ENCODE peak calls at places on chromosomes 12 and 14, in seven cellular contexts. One of them, this sample, is unnamed.

GRCh38 chr14:91115986-91116385 is 2.1 kb downstream of the DGLUCY start:
- DNase-seq in H1: no peak
- DNase-seq in HepG2: no peak
- DNase-seq in K562: no peak
- DNase-seq in HCT116: no peak
- DNase-seq in NT2/D1: no peak
- DNase-seq in SK-N-SH: no peak
- DNase-seq in this sample: no peak

GRCh38 chr12:118350908-118351592 is 21.7 kb downstream of the TAOK3 start:
- DNase-seq in H1: no peak
- DNase-seq in NT2/D1: no peak
- DNase-seq in K562: no peak
- DNase-seq in HCT116: no peak
- DNase-seq in HepG2: peak
- DNase-seq in SK-N-SH: no peak
- DNase-seq in this sample: no peak

GRCh38 chr14:96181188-96181762 is 23.4 kb upstream of the BDKRB2 start:
- DNase-seq in H1: no peak
- DNase-seq in HCT116: no peak
- DNase-seq in SK-N-SH: no peak
- DNase-seq in K562: no peak
- DNase-seq in HepG2: no peak
- DNase-seq in NT2/D1: no peak
- DNase-seq in this sample: no peak

GRCh38 chr12:123151679-123152454 is 977 bp upstream of the PITPNM2 start:
- DNase-seq in K562: peak
- DNase-seq in NT2/D1: no peak
- DNase-seq in H1: no peak
- DNase-seq in SK-N-SH: no peak
- DNase-seq in HepG2: no peak
- DNase-seq in HCT116: no peak
- DNase-seq in this sample: no peak

GRCh38 chr12:129701536-129702165 is 202.2 kb downstream of the TMEM132D start:
- DNase-seq in SK-N-SH: no peak
- DNase-seq in NT2/D1: no peak
- DNase-seq in H1: no peak
- DNase-seq in HCT116: no peak
- DNase-seq in HepG2: no peak
- DNase-seq in K562: no peak
- DNase-seq in this sample: no peak

GRCh38 chr12:114671664-114672476 is 12.1 kb downstream of the TBX3 start:
- DNase-seq in SK-N-SH: peak
- DNase-seq in HepG2: no peak
- DNase-seq in H1: peak
- DNase-seq in K562: no peak
- DNase-seq in HCT116: no peak
- DNase-seq in NT2/D1: no peak
- DNase-seq in this sample: no peak

GRCh38 chr12:22856120-22856699 is 231.2 kb downstream of the ETNK1 start:
- DNase-seq in SK-N-SH: peak
- DNase-seq in HCT116: peak
- DNase-seq in HepG2: peak
- DNase-seq in K562: peak
- DNase-seq in H1: no peak
- DNase-seq in NT2/D1: no peak
- DNase-seq in this sample: no peak

GRCh38 chr12:3613641-3614180 is 122.7 kb downstream of the PRMT8 start:
- DNase-seq in HepG2: no peak
- DNase-seq in NT2/D1: no peak
- DNase-seq in K562: no peak
- DNase-seq in H1: no peak
- DNase-seq in SK-N-SH: no peak
- DNase-seq in HCT116: no peak
- DNase-seq in this sample: no peak

GRCh38 chr12:63918788-63919300 is 74.3 kb downstream of the SRGAP1 start:
- DNase-seq in H1: no peak
- DNase-seq in HepG2: peak
- DNase-seq in HCT116: no peak
- DNase-seq in NT2/D1: no peak
- DNase-seq in K562: no peak
- DNase-seq in SK-N-SH: no peak
- DNase-seq in this sample: no peak

GRCh38 chr12:109560867-109561710 is 12.2 kb downstream of the MMAB start:
- DNase-seq in H1: no peak
- DNase-seq in K562: no peak
- DNase-seq in HCT116: no peak
- DNase-seq in HepG2: no peak
- DNase-seq in NT2/D1: no peak
- DNase-seq in SK-N-SH: no peak
- DNase-seq in this sample: no peak

GRCh38 chr14:92728781-92729364 is 19.6 kb downstream of the LGMN start:
- DNase-seq in SK-N-SH: no peak
- DNase-seq in K562: no peak
- DNase-seq in HCT116: no peak
- DNase-seq in HepG2: no peak
- DNase-seq in H1: no peak
- DNase-seq in NT2/D1: no peak
- DNase-seq in this sample: no peak

GRCh38 chr12:121858662-121859572 is at the start of gene HPD:
- DNase-seq in K562: no peak
- DNase-seq in SK-N-SH: no peak
- DNase-seq in HepG2: peak
- DNase-seq in NT2/D1: peak
- DNase-seq in H1: no peak
- DNase-seq in HCT116: no peak
- DNase-seq in this sample: no peak

GRCh38 chr12:25853696-25854095 is 104.8 kb upstream of the RASSF8 start:
- DNase-seq in K562: no peak
- DNase-seq in HCT116: no peak
- DNase-seq in H1: no peak
- DNase-seq in NT2/D1: no peak
- DNase-seq in HepG2: no peak
- DNase-seq in SK-N-SH: no peak
- DNase-seq in this sample: no peak

GRCh38 chr14:22296722-22297121 is 292.3 kb downstream of the DAD1 start:
- DNase-seq in K562: no peak
- DNase-seq in SK-N-SH: no peak
- DNase-seq in H1: no peak
- DNase-seq in HCT116: no peak
- DNase-seq in HepG2: peak
- DNase-seq in NT2/D1: no peak
- DNase-seq in this sample: no peak

GRCh38 chr14:52871606-52872005 is 79.2 kb downstream of the FERMT2 start:
- DNase-seq in HCT116: no peak
- DNase-seq in SK-N-SH: peak
- DNase-seq in K562: no peak
- DNase-seq in NT2/D1: no peak
- DNase-seq in HepG2: no peak
- DNase-seq in H1: no peak
- DNase-seq in this sample: no peak

GRCh38 chr12:88336071-88336768 is 194.1 kb downstream of the TMTC3 start:
- DNase-seq in NT2/D1: no peak
- DNase-seq in H1: no peak
- DNase-seq in K562: no peak
- DNase-seq in SK-N-SH: no peak
- DNase-seq in HCT116: no peak
- DNase-seq in HepG2: no peak
- DNase-seq in this sample: no peak

GRCh38 chr14:100900837-100901390 is 2.6 kb downstream of the RTL1 start:
- DNase-seq in K562: peak
- DNase-seq in HepG2: peak
- DNase-seq in HCT116: peak
- DNase-seq in NT2/D1: peak
- DNase-seq in H1: peak
- DNase-seq in SK-N-SH: peak
- DNase-seq in this sample: no peak

GRCh38 chr12:65106948-65107347 is 14.2 kb downstream of the WIF1 start:
- DNase-seq in NT2/D1: no peak
- DNase-seq in HepG2: no peak
- DNase-seq in SK-N-SH: no peak
- DNase-seq in HCT116: no peak
- DNase-seq in K562: no peak
- DNase-seq in H1: no peak
- DNase-seq in this sample: no peak

GRCh38 chr12:123344086-123344485 is 20.6 kb downstream of the SBNO1 start:
- DNase-seq in H1: no peak
- DNase-seq in HCT116: no peak
- DNase-seq in NT2/D1: no peak
- DNase-seq in HepG2: no peak
- DNase-seq in SK-N-SH: no peak
- DNase-seq in K562: no peak
- DNase-seq in this sample: no peak

GRCh38 chr12:111408116-111408440 is 2.4 kb downstream of the SH2B3 start:
- DNase-seq in K562: no peak
- DNase-seq in H1: no peak
- DNase-seq in NT2/D1: no peak
- DNase-seq in HCT116: no peak
- DNase-seq in SK-N-SH: no peak
- DNase-seq in HepG2: no peak
- DNase-seq in this sample: no peak

GRCh38 chr12:108004368-108004767 is 124.7 kb upstream of the WSCD2 start:
- DNase-seq in HCT116: no peak
- DNase-seq in K562: no peak
- DNase-seq in NT2/D1: peak
- DNase-seq in SK-N-SH: no peak
- DNase-seq in H1: no peak
- DNase-seq in HepG2: no peak
- DNase-seq in this sample: no peak

GRCh38 chr14:58645641-58646040 is 7.9 kb downstream of the DACT1 start:
- DNase-seq in SK-N-SH: no peak
- DNase-seq in H1: no peak
- DNase-seq in HepG2: no peak
- DNase-seq in HCT116: no peak
- DNase-seq in NT2/D1: no peak
- DNase-seq in K562: no peak
- DNase-seq in this sample: no peak

GRCh38 chr14:67942311-67942710 is 122.7 kb downstream of the RAD51B start:
- DNase-seq in HCT116: no peak
- DNase-seq in NT2/D1: no peak
- DNase-seq in SK-N-SH: no peak
- DNase-seq in H1: no peak
- DNase-seq in HepG2: no peak
- DNase-seq in K562: no peak
- DNase-seq in this sample: no peak

GRCh38 chr12:5439333-5439732 is 7.4 kb downstream of the NTF3 start:
- DNase-seq in HepG2: no peak
- DNase-seq in NT2/D1: no peak
- DNase-seq in K562: no peak
- DNase-seq in SK-N-SH: no peak
- DNase-seq in H1: no peak
- DNase-seq in HCT116: no peak
- DNase-seq in this sample: no peak

GRCh38 chr12:32611986-32612385 is 67.1 kb upstream of the DNM1L start:
- DNase-seq in HepG2: no peak
- DNase-seq in HCT116: no peak
- DNase-seq in K562: no peak
- DNase-seq in H1: no peak
- DNase-seq in SK-N-SH: no peak
- DNase-seq in NT2/D1: no peak
- DNase-seq in this sample: no peak

GRCh38 chr14:102464006-102464405 is 45.6 kb downstream of the ANKRD9 start:
- DNase-seq in K562: no peak
- DNase-seq in NT2/D1: no peak
- DNase-seq in H1: no peak
- DNase-seq in HCT116: no peak
- DNase-seq in HepG2: no peak
- DNase-seq in SK-N-SH: no peak
- DNase-seq in this sample: no peak

GRCh38 chr14:99679111-99679510 is 5.0 kb upstream of the CYP46A1 start:
- DNase-seq in K562: no peak
- DNase-seq in NT2/D1: no peak
- DNase-seq in HCT116: no peak
- DNase-seq in HepG2: no peak
- DNase-seq in H1: no peak
- DNase-seq in SK-N-SH: no peak
- DNase-seq in this sample: no peak

GRCh38 chr14:54316652-54317051 is 80.2 kb upstream of the CDKN3 start:
- DNase-seq in NT2/D1: no peak
- DNase-seq in HepG2: no peak
- DNase-seq in SK-N-SH: no peak
- DNase-seq in K562: no peak
- DNase-seq in HCT116: no peak
- DNase-seq in H1: no peak
- DNase-seq in this sample: no peak

GRCh38 chr12:7933255-7933726 is 2.7 kb downstream of the SLC2A3 start:
- DNase-seq in NT2/D1: peak
- DNase-seq in SK-N-SH: peak
- DNase-seq in H1: peak
- DNase-seq in HepG2: peak
- DNase-seq in K562: peak
- DNase-seq in HCT116: peak
- DNase-seq in this sample: peak

GRCh38 chr14:76863724-76864407 is 37.7 kb downstream of the LRRC74A start:
- DNase-seq in SK-N-SH: no peak
- DNase-seq in H1: no peak
- DNase-seq in NT2/D1: no peak
- DNase-seq in HepG2: peak
- DNase-seq in K562: no peak
- DNase-seq in HCT116: no peak
- DNase-seq in this sample: peak

GRCh38 chr14:23831591-23831990 is 122.0 kb upstream of the DHRS4 start:
- DNase-seq in HCT116: no peak
- DNase-seq in SK-N-SH: no peak
- DNase-seq in K562: no peak
- DNase-seq in HepG2: no peak
- DNase-seq in NT2/D1: no peak
- DNase-seq in H1: no peak
- DNase-seq in this sample: no peak
- TF ChIP-seq YY1 in HCT116: no peak
- TF ChIP-seq YY1 in SK-N-SH: no peak
- TF ChIP-seq YY1 in K562: no peak
- TF ChIP-seq YY1 in HepG2: no peak
- TF ChIP-seq YY1 in NT2/D1: no peak
- TF ChIP-seq YY1 in H1: no peak
- TF ChIP-seq YY1 in this sample: no peak

GRCh38 chr12:10982244-10982643 is 4.5 kb downstream of the TAS2R50 start:
- DNase-seq in H1: no peak
- DNase-seq in HepG2: no peak
- DNase-seq in NT2/D1: no peak
- DNase-seq in HCT116: no peak
- DNase-seq in SK-N-SH: no peak
- DNase-seq in K562: no peak
- DNase-seq in this sample: peak
- TF ChIP-seq YY1 in H1: no peak
- TF ChIP-seq YY1 in HepG2: no peak
- TF ChIP-seq YY1 in NT2/D1: no peak
- TF ChIP-seq YY1 in HCT116: no peak
- TF ChIP-seq YY1 in SK-N-SH: no peak
- TF ChIP-seq YY1 in K562: no peak
- TF ChIP-seq YY1 in this sample: no peak

GRCh38 chr14:23864856-23865255 is 88.7 kb upstream of the DHRS4 start:
- DNase-seq in HepG2: no peak
- DNase-seq in NT2/D1: no peak
- DNase-seq in K562: no peak
- DNase-seq in SK-N-SH: no peak
- DNase-seq in HCT116: no peak
- DNase-seq in H1: no peak
- DNase-seq in this sample: no peak
- TF ChIP-seq YY1 in HepG2: no peak
- TF ChIP-seq YY1 in NT2/D1: no peak
- TF ChIP-seq YY1 in K562: no peak
- TF ChIP-seq YY1 in SK-N-SH: no peak
- TF ChIP-seq YY1 in HCT116: no peak
- TF ChIP-seq YY1 in H1: no peak
- TF ChIP-seq YY1 in this sample: no peak

GRCh38 chr12:31562594-31563328 is 28.2 kb downstream of the DENND5B start:
- DNase-seq in NT2/D1: no peak
- DNase-seq in SK-N-SH: no peak
- DNase-seq in K562: no peak
- DNase-seq in HCT116: no peak
- DNase-seq in HepG2: no peak
- DNase-seq in H1: no peak
- DNase-seq in this sample: no peak
- TF ChIP-seq YY1 in NT2/D1: no peak
- TF ChIP-seq YY1 in SK-N-SH: no peak
- TF ChIP-seq YY1 in K562: no peak
- TF ChIP-seq YY1 in HCT116: no peak
- TF ChIP-seq YY1 in HepG2: no peak
- TF ChIP-seq YY1 in H1: peak
- TF ChIP-seq YY1 in this sample: peak